ENCODE peak calls at places on chromosome 11, in five cellular contexts. One of them, this sample, is unnamed.

GRCh38 chr11:132126973-132127900 is 756.8 kb downstream of the NTM start:
- DNase-seq in ACHN: peak; percentile 28
- DNase-seq in Kasumi-1: no peak
- DNase-seq in NCI-H446 treated with DMSO at 0.1 percent for 48 hours: no peak
- DNase-seq in HEK293T: peak; percentile 11
- DNase-seq in this sample: no peak

GRCh38 chr11:72652871-72653615 is 21.2 kb downstream of the PDE2A start:
- DNase-seq in ACHN: no peak
- DNase-seq in Kasumi-1: no peak
- DNase-seq in NCI-H446 treated with DMSO at 0.1 percent for 48 hours: no peak
- DNase-seq in HEK293T: no peak
- DNase-seq in this sample: no peak

GRCh38 chr11:54558919-54559318 is 44.9 kb downstream of the OR4C46 start:
- DNase-seq in ACHN: peak; percentile 3
- DNase-seq in Kasumi-1: no peak
- DNase-seq in NCI-H446 treated with DMSO at 0.1 percent for 48 hours: no peak
- DNase-seq in HEK293T: peak; percentile 3
- DNase-seq in this sample: no peak

GRCh38 chr11:99020324-99021225 is at the start of gene CNTN5:
- DNase-seq in ACHN: peak; percentile 31
- DNase-seq in Kasumi-1: peak; percentile 27
- DNase-seq in NCI-H446 treated with DMSO at 0.1 percent for 48 hours: no peak
- DNase-seq in HEK293T: peak; percentile 10
- DNase-seq in this sample: peak; percentile 11

GRCh38 chr11:65445101-65445603 is 22.6 kb downstream of the NEAT1 start:
- DNase-seq in ACHN: peak; percentile 16
- DNase-seq in Kasumi-1: no peak
- DNase-seq in NCI-H446 treated with DMSO at 0.1 percent for 48 hours: no peak
- DNase-seq in HEK293T: no peak
- DNase-seq in this sample: no peak

GRCh38 chr11:5719703-5720495 is 16.3 kb upstream of the OR56B1 start:
- DNase-seq in ACHN: no peak
- DNase-seq in Kasumi-1: no peak
- DNase-seq in NCI-H446 treated with DMSO at 0.1 percent for 48 hours: no peak
- DNase-seq in HEK293T: no peak
- DNase-seq in this sample: no peak

GRCh38 chr11:73240190-73240781 is 22.2 kb downstream of the P2RY2 start:
- DNase-seq in ACHN: no peak
- DNase-seq in Kasumi-1: no peak
- DNase-seq in NCI-H446 treated with DMSO at 0.1 percent for 48 hours: no peak
- DNase-seq in HEK293T: no peak
- DNase-seq in this sample: no peak

GRCh38 chr11:134206185-134206584 is 17.6 kb downstream of the NCAPD3 start:
- DNase-seq in ACHN: no peak
- DNase-seq in Kasumi-1: no peak
- DNase-seq in NCI-H446 treated with DMSO at 0.1 percent for 48 hours: no peak
- DNase-seq in HEK293T: no peak
- DNase-seq in this sample: no peak

GRCh38 chr11:87355614-87356013 is 317.9 kb downstream of the TMEM135 start:
- DNase-seq in ACHN: no peak
- DNase-seq in Kasumi-1: no peak
- DNase-seq in NCI-H446 treated with DMSO at 0.1 percent for 48 hours: no peak
- DNase-seq in HEK293T: no peak
- DNase-seq in this sample: no peak

GRCh38 chr11:116727990-116728389 is 44.8 kb downstream of the BUD13 start:
- DNase-seq in ACHN: no peak
- DNase-seq in Kasumi-1: no peak
- DNase-seq in NCI-H446 treated with DMSO at 0.1 percent for 48 hours: no peak
- DNase-seq in HEK293T: no peak
- DNase-seq in this sample: no peak

GRCh38 chr11:72421351-72421750 is 13.0 kb downstream of the CLPB start:
- DNase-seq in ACHN: no peak
- DNase-seq in Kasumi-1: no peak
- DNase-seq in NCI-H446 treated with DMSO at 0.1 percent for 48 hours: no peak
- DNase-seq in HEK293T: no peak
- DNase-seq in this sample: no peak

GRCh38 chr11:62202910-62203309 is 5.6 kb upstream of the SCGB2A1 start:
- DNase-seq in ACHN: no peak
- DNase-seq in Kasumi-1: no peak
- DNase-seq in NCI-H446 treated with DMSO at 0.1 percent for 48 hours: no peak
- DNase-seq in HEK293T: no peak
- DNase-seq in this sample: no peak

GRCh38 chr11:115112779-115113178 is 391.4 kb downstream of the CADM1 start:
- DNase-seq in ACHN: no peak
- DNase-seq in Kasumi-1: no peak
- DNase-seq in NCI-H446 treated with DMSO at 0.1 percent for 48 hours: peak; percentile 44
- DNase-seq in HEK293T: no peak
- DNase-seq in this sample: no peak

GRCh38 chr11:125517116-125517804 is 21.2 kb upstream of the FEZ1 start:
- DNase-seq in ACHN: no peak
- DNase-seq in Kasumi-1: no peak
- DNase-seq in NCI-H446 treated with DMSO at 0.1 percent for 48 hours: peak; percentile 45
- DNase-seq in HEK293T: peak; percentile 32
- DNase-seq in this sample: no peak

GRCh38 chr11:70490723-70491558 is 92.6 kb downstream of the CTTN start:
- DNase-seq in ACHN: no peak
- DNase-seq in Kasumi-1: no peak
- DNase-seq in NCI-H446 treated with DMSO at 0.1 percent for 48 hours: no peak
- DNase-seq in HEK293T: no peak
- DNase-seq in this sample: no peak

GRCh38 chr11:62472063-62472884 is 53.4 kb downstream of the SCGB1A1 start:
- DNase-seq in ACHN: peak; percentile 56
- DNase-seq in Kasumi-1: no peak
- DNase-seq in NCI-H446 treated with DMSO at 0.1 percent for 48 hours: no peak
- DNase-seq in HEK293T: no peak
- DNase-seq in this sample: no peak

GRCh38 chr11:73454987-73455386 is 78.8 kb downstream of the RELT start:
- DNase-seq in ACHN: no peak
- DNase-seq in Kasumi-1: no peak
- DNase-seq in NCI-H446 treated with DMSO at 0.1 percent for 48 hours: no peak
- DNase-seq in HEK293T: no peak
- DNase-seq in this sample: no peak

GRCh38 chr11:94574193-94574961 is 7.2 kb downstream of the PIWIL4 start:
- DNase-seq in ACHN: no peak
- DNase-seq in Kasumi-1: peak; percentile 78
- DNase-seq in NCI-H446 treated with DMSO at 0.1 percent for 48 hours: no peak
- DNase-seq in HEK293T: no peak
- DNase-seq in this sample: no peak

GRCh38 chr11:71129624-71130023 is 122.8 kb downstream of the SHANK2 start:
- DNase-seq in ACHN: peak; percentile 9
- DNase-seq in Kasumi-1: no peak
- DNase-seq in NCI-H446 treated with DMSO at 0.1 percent for 48 hours: no peak
- DNase-seq in HEK293T: no peak
- DNase-seq in this sample: no peak

This sample was measured in CD4-positive, alpha-beta T cell.